ENCODE peak calls at places on chromosomes 3 and 15, in eight cellular contexts. C, V, O, R, X, G, F and U are unnamed samples. For H3K4me1, the result is how much of the 10 kb centered on the place peaks cover.

GRCh38 chr3:57017481-57017880 is 43.0 kb upstream of the SPATA12 start:
- DNase-seq in R (no peak), O (no peak), C (peak), G (no peak), V (peak), F (peak), X (no peak), U (no peak)

GRCh38 chr15:61195116-61196002 is 33.7 kb downstream of the RORA start:
- DNase-seq in V (no peak), F (peak), C (peak), X (peak), G (no peak), O (no peak), R (no peak), U (no peak)

GRCh38 chr15:100786901-100787566 is 92.6 kb upstream of the ALDH1A3 start:
- DNase-seq in R (no peak), X (no peak), G (no peak), O (no peak), F (peak), V (no peak), C (no peak), U (no peak)

GRCh38 chr15:39919740-39920509 is at the start of gene GPR176:
- DNase-seq in G (peak), F (peak), V (peak), R (peak), C (peak), X (peak), O (peak), U (peak)

GRCh38 chr15:40115670-40116093 is 7.0 kb upstream of the BMF start:
- DNase-seq in R (peak), F (peak), G (peak), X (no peak), C (peak), O (no peak), V (peak), U (no peak)

GRCh38 chr3:126154391-126155279 is 25.8 kb downstream of the ALDH1L1 start:
- DNase-seq in F (no peak), O (no peak), R (no peak), X (no peak), G (peak), V (no peak), C (no peak), U (no peak)

GRCh38 chr3:70333080-70333479 is 20.6 kb upstream of the MDFIC2 start:
- DNase-seq in F (no peak), O (no peak), G (no peak), X (no peak), C (no peak), R (no peak), V (no peak), U (no peak)

GRCh38 chr3:100400424-100400781 is 486 bp downstream of the TOMM70 start:
- DNase-seq in G (peak), F (no peak), R (no peak), X (no peak), O (no peak), C (peak), V (peak), U (no peak)

GRCh38 chr15:31080618-31081017 is 20.9 kb downstream of the TRPM1 start:
- DNase-seq in F (peak), X (peak), R (peak), G (peak), V (peak), O (peak), C (peak), U (peak)

GRCh38 chr3:16506884-16507409 is 6.6 kb downstream of the RFTN1 start:
- DNase-seq in C (no peak), F (no peak), V (no peak), G (no peak), O (no peak), R (no peak), X (no peak), U (no peak)

GRCh38 chr3:16507540-16508241 is 5.8 kb downstream of the RFTN1 start:
- DNase-seq in X (no peak), R (no peak), C (no peak), O (no peak), V (no peak), G (no peak), F (no peak), U (no peak)

GRCh38 chr3:16504692-16505091 is 8.8 kb downstream of the RFTN1 start:
- DNase-seq in C (no peak), X (no peak), O (no peak), F (no peak), G (no peak), V (no peak), R (no peak), U (no peak)

GRCh38 chr3:16508242-16508575 is 5.3 kb downstream of the RFTN1 start:
- DNase-seq in G (no peak), C (no peak), X (no peak), R (no peak), F (no peak), O (no peak), V (no peak), U (no peak)

GRCh38 chr3:16506451-16506850 is 7.0 kb downstream of the RFTN1 start:
- DNase-seq in F (no peak), V (no peak), O (no peak), C (no peak), X (no peak), G (no peak), R (no peak), U (no peak)
- H3K4me1 ChIP-seq in F (under half), V (under half), O (under half), C (half or more), X (under half), G (under half), R (half or more), U (under half)

DNA sequence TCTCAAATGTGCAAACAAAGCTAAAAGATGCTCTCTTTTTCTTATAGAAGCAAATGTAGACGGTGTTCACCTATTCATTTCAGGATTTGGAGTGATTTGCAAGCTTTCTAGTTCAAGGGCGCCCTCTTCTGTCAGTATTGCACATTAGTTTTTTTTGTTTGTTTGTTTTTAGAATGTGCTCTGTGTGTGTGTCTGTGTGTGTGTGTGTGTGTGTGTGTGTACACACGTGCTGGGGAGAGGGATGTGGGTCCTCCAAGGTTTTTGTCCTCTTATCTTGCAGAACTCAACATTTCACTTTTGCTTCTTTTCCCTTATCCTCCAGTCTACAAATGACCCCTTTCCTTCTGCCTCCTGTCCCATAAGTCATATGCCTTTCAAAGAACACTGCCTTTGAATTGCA is 23.5 kb downstream of the DNAH1 start:
- DNase-seq in G (peak), R (no peak), F (peak), C (peak), O (peak), X (peak), V (no peak), U (no peak)
- TF ChIP-seq CTCF in G (peak), R (peak), F (peak), C (peak), O (peak), X (peak), V (peak), U (peak)

GRCh38 chr3:33428812-33429211 is 11.4 kb downstream of the UBP1 start:
- DNase-seq in R (no peak), C (no peak), O (no peak), G (no peak), X (no peak), F (no peak), V (no peak), U (no peak)
- H3K4me1 ChIP-seq in R (half or more), C (under half), O (under half), G (under half), X (half or more), F (under half), V (under half), U (half or more)

GRCh38 chr3:131755380-131755779 is 252.6 kb upstream of the MRPL3 start:
- DNase-seq in O (no peak), V (no peak), C (no peak), F (no peak), R (no peak), G (no peak), X (no peak), U (no peak)
- TF ChIP-seq CTCF in O (no peak), V (no peak), C (no peak), F (no peak), R (no peak), G (no peak), X (no peak), U (no peak)

GRCh38 chr3:66379565-66379964 is 121.3 kb downstream of the LRIG1 start:
- DNase-seq in V (no peak), F (no peak), C (no peak), O (no peak), X (no peak), G (no peak), R (no peak), U (no peak)

GRCh38 chr3:66380200-66380932 is 120.5 kb downstream of the LRIG1 start:
- DNase-seq in R (no peak), F (peak), O (no peak), G (no peak), X (no peak), C (no peak), V (no peak), U (no peak)

GRCh38 chr3:66383023-66383422 is 117.8 kb downstream of the LRIG1 start:
- DNase-seq in G (no peak), R (no peak), X (no peak), C (no peak), O (no peak), F (peak), V (no peak), U (no peak)

GRCh38 chr3:66382142-66382541 is 118.7 kb downstream of the LRIG1 start:
- DNase-seq in F (peak), C (no peak), V (no peak), G (no peak), R (no peak), X (no peak), O (no peak), U (no peak)

DNA sequence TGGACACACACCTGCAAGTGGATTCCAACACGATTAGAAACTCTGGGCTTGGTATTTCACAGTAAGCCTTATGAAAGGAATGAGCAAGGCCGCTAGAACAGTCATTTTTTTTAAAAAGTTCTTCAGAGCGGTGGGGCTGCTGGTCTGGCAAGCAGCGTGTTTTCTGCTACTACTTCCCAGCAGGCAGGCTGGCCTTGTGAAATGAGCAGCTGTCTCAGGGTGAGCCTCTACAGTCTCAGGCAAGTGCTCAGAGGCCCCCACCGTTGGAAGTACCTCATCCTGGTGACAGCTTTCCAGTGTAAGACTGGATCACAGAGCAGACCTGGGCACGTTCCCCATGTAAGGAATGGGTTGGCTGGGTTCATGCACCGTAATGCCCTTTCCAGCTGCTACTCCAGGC is 119.2 kb downstream of the LRIG1 start:
- DNase-seq in F (peak), G (peak), R (no peak), C (no peak), X (no peak), O (no peak), V (no peak), U (no peak)
- H3K4me1 ChIP-seq in F (under half), G (under half), R (under half), C (under half), X (under half), O (under half), V (under half), U (under half)

GRCh38 chr3:175121225-175121624 is 262.1 kb downstream of the NAALADL2 start:
- DNase-seq in O (no peak), X (no peak), F (peak), G (peak), V (no peak), R (no peak), C (no peak), U (no peak)
- TF ChIP-seq CTCF in O (no peak), X (no peak), F (peak), G (no peak), V (no peak), R (no peak), C (peak), U (no peak)

GRCh38 chr3:107599755-107600122 is 77.0 kb downstream of the BBX start:
- DNase-seq in G (no peak), X (no peak), C (no peak), V (no peak), F (no peak), R (no peak), O (no peak), U (no peak)
- H3K4me1 ChIP-seq in G (under half), X (under half), C (under half), V (under half), F (under half), R (under half), O (under half), U (under half)

GRCh38 chr15:25691544-25692430 is 171.3 kb downstream of the ATP10A start:
- DNase-seq in X (no peak), F (peak), O (no peak), G (peak), V (peak), C (peak), R (no peak), U (no peak)
- TF ChIP-seq CTCF in X (no peak), F (peak), O (no peak), G (no peak), V (peak), C (peak), R (peak), U (peak)

GRCh38 chr3:102038477-102039142 is 189.3 kb downstream of the NFKBIZ start:
- DNase-seq in G (no peak), C (no peak), V (no peak), R (no peak), F (no peak), X (no peak), O (no peak), U (no peak)

GRCh38 chr3:102036472-102036871 is 187.2 kb downstream of the NFKBIZ start:
- DNase-seq in V (no peak), C (no peak), G (no peak), F (no peak), O (no peak), X (no peak), R (no peak), U (no peak)

GRCh38 chr3:102037209-102037608 is 187.9 kb downstream of the NFKBIZ start:
- DNase-seq in O (no peak), R (no peak), V (no peak), X (no peak), F (no peak), G (no peak), C (peak), U (no peak)

GRCh38 chr3:102036015-102036414 is 186.7 kb downstream of the NFKBIZ start:
- DNase-seq in R (no peak), X (no peak), F (no peak), C (no peak), G (no peak), V (no peak), O (no peak), U (no peak)

DNA sequence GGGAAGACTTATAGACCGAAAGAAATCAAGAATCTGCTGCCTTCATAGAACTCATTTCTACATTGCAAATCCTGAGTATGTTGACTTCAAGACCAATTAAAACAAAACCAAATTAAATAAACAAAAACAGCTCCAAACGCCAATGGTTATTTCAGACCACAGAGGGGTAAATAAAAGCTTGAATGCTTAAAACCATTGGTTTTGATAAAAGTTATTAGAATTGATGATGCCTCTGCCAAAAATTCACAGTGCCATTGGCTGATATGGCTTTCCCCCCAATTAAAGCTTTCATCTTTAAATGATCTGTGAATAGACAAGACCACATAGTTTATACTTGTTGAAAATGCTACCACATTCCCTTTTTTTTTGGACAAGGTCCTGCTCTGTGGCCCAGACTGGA is 188.5 kb downstream of the NFKBIZ start:
- DNase-seq in C (no peak), G (no peak), X (no peak), F (no peak), O (no peak), V (no peak), R (no peak), U (no peak)
- H3K4me1 ChIP-seq in C (under half), G (under half), X (under half), F (under half), O (under half), V (under half), R (under half), U (under half)